ENCODE peak calls at places on chromosomes 6 and 20, in eight cellular contexts. One of them, this sample, is unnamed.

GRCh38 chr6:14435291-14435690 is 317.7 kb downstream of the CD83 start:
- DNase-seq in CD4-positive, alpha-beta T cell: no peak
- DNase-seq in brain microvascular endothelial cell: no peak
- DNase-seq in aorta: no peak
- DNase-seq in right cardiac atrium: no peak
- DNase-seq in left lung: no peak
- DNase-seq in HL-60: no peak
- DNase-seq in GM23248: no peak
- DNase-seq in this sample: no peak

GRCh38 chr6:117547688-117548621 is 54.4 kb downstream of the GOPC start:
- DNase-seq in left lung: peak; percentile 76
- DNase-seq in CD4-positive, alpha-beta T cell: peak; percentile 33
- DNase-seq in aorta: peak; percentile 81
- DNase-seq in GM23248: no peak
- DNase-seq in brain microvascular endothelial cell: peak; percentile 35
- DNase-seq in HL-60: no peak
- DNase-seq in right cardiac atrium: peak; percentile 87
- DNase-seq in this sample: no peak

GRCh38 chr6:146410851-146411595 is 132.6 kb upstream of the RAB32 start:
- DNase-seq in brain microvascular endothelial cell: no peak
- DNase-seq in HL-60: no peak
- DNase-seq in left lung: no peak
- DNase-seq in CD4-positive, alpha-beta T cell: no peak
- DNase-seq in GM23248: no peak
- DNase-seq in aorta: no peak
- DNase-seq in right cardiac atrium: no peak
- DNase-seq in this sample: peak; percentile 29

GRCh38 chr6:107715523-107716321 is 108.4 kb downstream of the SCML4 start:
- DNase-seq in left lung: no peak
- DNase-seq in aorta: no peak
- DNase-seq in CD4-positive, alpha-beta T cell: no peak
- DNase-seq in right cardiac atrium: no peak
- DNase-seq in HL-60: no peak
- DNase-seq in brain microvascular endothelial cell: no peak
- DNase-seq in GM23248: no peak
- DNase-seq in this sample: no peak

GRCh38 chr6:22708469-22708868 is 139.1 kb downstream of the HDGFL1 start:
- DNase-seq in HL-60: no peak
- DNase-seq in aorta: no peak
- DNase-seq in left lung: no peak
- DNase-seq in brain microvascular endothelial cell: no peak
- DNase-seq in right cardiac atrium: no peak
- DNase-seq in GM23248: no peak
- DNase-seq in CD4-positive, alpha-beta T cell: no peak
- DNase-seq in this sample: no peak

GRCh38 chr6:20706293-20707165 is 172.3 kb downstream of the CDKAL1 start:
- DNase-seq in right cardiac atrium: no peak
- DNase-seq in left lung: no peak
- DNase-seq in GM23248: peak; percentile 20
- DNase-seq in brain microvascular endothelial cell: no peak
- DNase-seq in HL-60: no peak
- DNase-seq in aorta: no peak
- DNase-seq in CD4-positive, alpha-beta T cell: no peak
- DNase-seq in this sample: no peak

GRCh38 chr6:6191909-6192308 is 128.6 kb downstream of the F13A1 start:
- DNase-seq in aorta: no peak
- DNase-seq in HL-60: no peak
- DNase-seq in left lung: no peak
- DNase-seq in right cardiac atrium: no peak
- DNase-seq in brain microvascular endothelial cell: no peak
- DNase-seq in GM23248: no peak
- DNase-seq in CD4-positive, alpha-beta T cell: no peak
- DNase-seq in this sample: no peak

GRCh38 chr6:169881976-169882375 is 130.6 kb downstream of the ERMARD start:
- DNase-seq in right cardiac atrium: no peak
- DNase-seq in HL-60: no peak
- DNase-seq in GM23248: no peak
- DNase-seq in brain microvascular endothelial cell: no peak
- DNase-seq in left lung: no peak
- DNase-seq in CD4-positive, alpha-beta T cell: no peak
- DNase-seq in aorta: no peak
- DNase-seq in this sample: no peak

GRCh38 chr6:119446623-119447008 is 97.1 kb upstream of the MAN1A1 start:
- DNase-seq in CD4-positive, alpha-beta T cell: no peak
- DNase-seq in aorta: peak; percentile 54
- DNase-seq in right cardiac atrium: no peak
- DNase-seq in GM23248: peak; percentile 51
- DNase-seq in left lung: no peak
- DNase-seq in brain microvascular endothelial cell: peak; percentile 63
- DNase-seq in HL-60: no peak
- DNase-seq in this sample: peak; percentile 26

GRCh38 chr20:11861479-11861878 is 56.2 kb upstream of the BTBD3 start:
- DNase-seq in right cardiac atrium: no peak
- DNase-seq in GM23248: no peak
- DNase-seq in CD4-positive, alpha-beta T cell: no peak
- DNase-seq in HL-60: no peak
- DNase-seq in brain microvascular endothelial cell: no peak
- DNase-seq in aorta: no peak
- DNase-seq in left lung: no peak
- DNase-seq in this sample: no peak

GRCh38 chr6:34391023-34391485 is 1.4 kb downstream of the NUDT3 start:
- DNase-seq in CD4-positive, alpha-beta T cell: no peak
- DNase-seq in GM23248: peak; percentile 83
- DNase-seq in right cardiac atrium: no peak
- DNase-seq in brain microvascular endothelial cell: peak; percentile 25
- DNase-seq in aorta: peak; percentile 59
- DNase-seq in HL-60: peak; percentile 70
- DNase-seq in left lung: no peak
- DNase-seq in this sample: no peak

GRCh38 chr6:33620584-33621395 is at the start of gene ITPR3:
- DNase-seq in brain microvascular endothelial cell: no peak
- DNase-seq in aorta: peak; percentile 60
- DNase-seq in GM23248: peak; percentile 72
- DNase-seq in CD4-positive, alpha-beta T cell: peak; percentile 69
- DNase-seq in HL-60: peak; percentile 17
- DNase-seq in right cardiac atrium: peak; percentile 85
- DNase-seq in left lung: peak; percentile 86
- DNase-seq in this sample: no peak

GRCh38 chr20:45593498-45593897 is 14.4 kb upstream of the WFDC8 start:
- DNase-seq in GM23248: no peak
- DNase-seq in left lung: no peak
- DNase-seq in aorta: no peak
- DNase-seq in right cardiac atrium: no peak
- DNase-seq in HL-60: no peak
- DNase-seq in brain microvascular endothelial cell: no peak
- DNase-seq in CD4-positive, alpha-beta T cell: no peak
- DNase-seq in this sample: no peak

GRCh38 chr20:36493801-36494114 is 47.6 kb upstream of the MYL9 start:
- DNase-seq in left lung: no peak
- DNase-seq in GM23248: peak; percentile 98
- DNase-seq in right cardiac atrium: peak; percentile 89
- DNase-seq in CD4-positive, alpha-beta T cell: no peak
- DNase-seq in aorta: peak; percentile 81
- DNase-seq in brain microvascular endothelial cell: peak; percentile 52
- DNase-seq in HL-60: no peak
- DNase-seq in this sample: peak; percentile 16

GRCh38 chr6:157535354-157536217 is 154.6 kb downstream of the ZDHHC14 start:
- DNase-seq in left lung: no peak
- DNase-seq in aorta: no peak
- DNase-seq in GM23248: peak; percentile 77
- DNase-seq in brain microvascular endothelial cell: peak; percentile 11
- DNase-seq in HL-60: peak; percentile 77
- DNase-seq in right cardiac atrium: no peak
- DNase-seq in CD4-positive, alpha-beta T cell: no peak
- DNase-seq in this sample: peak; percentile 39

GRCh38 chr6:16494781-16495180 is 256.4 kb downstream of the GMPR start:
- DNase-seq in HL-60: peak; percentile 57
- DNase-seq in CD4-positive, alpha-beta T cell: no peak
- DNase-seq in GM23248: no peak
- DNase-seq in brain microvascular endothelial cell: no peak
- DNase-seq in right cardiac atrium: no peak
- DNase-seq in aorta: no peak
- DNase-seq in left lung: no peak
- DNase-seq in this sample: no peak

GRCh38 chr20:63740070-63740500 is 509 bp downstream of the SLC2A4RG start:
- DNase-seq in right cardiac atrium: peak; percentile 88
- DNase-seq in brain microvascular endothelial cell: no peak
- DNase-seq in CD4-positive, alpha-beta T cell: peak; percentile 42
- DNase-seq in aorta: peak; percentile 73
- DNase-seq in GM23248: peak; percentile 66
- DNase-seq in left lung: peak; percentile 86
- DNase-seq in HL-60: peak; percentile 38
- DNase-seq in this sample: no peak

GRCh38 chr6:34934516-34934915 is 45.5 kb downstream of the ANKS1A start:
- DNase-seq in CD4-positive, alpha-beta T cell: no peak
- DNase-seq in GM23248: no peak
- DNase-seq in aorta: peak; percentile 90
- DNase-seq in HL-60: no peak
- DNase-seq in brain microvascular endothelial cell: no peak
- DNase-seq in right cardiac atrium: peak; percentile 92
- DNase-seq in left lung: no peak
- DNase-seq in this sample: no peak

GRCh38 chr20:36768768-36769430 is 4.7 kb downstream of the DSN1 start:
- DNase-seq in aorta: no peak
- DNase-seq in right cardiac atrium: no peak
- DNase-seq in brain microvascular endothelial cell: no peak
- DNase-seq in left lung: no peak
- DNase-seq in GM23248: peak; percentile 67
- DNase-seq in HL-60: no peak
- DNase-seq in CD4-positive, alpha-beta T cell: no peak
- DNase-seq in this sample: no peak

GRCh38 chr20:63782051-63782471 is 42.5 kb downstream of the SLC2A4RG start:
- DNase-seq in GM23248: no peak
- DNase-seq in left lung: peak; percentile 45
- DNase-seq in brain microvascular endothelial cell: no peak
- DNase-seq in right cardiac atrium: peak; percentile 24
- DNase-seq in aorta: no peak
- DNase-seq in HL-60: peak; percentile 31
- DNase-seq in CD4-positive, alpha-beta T cell: peak; percentile 24
- DNase-seq in this sample: no peak

GRCh38 chr6:69816569-69816968 is 19.8 kb upstream of the LMBRD1 start:
- DNase-seq in brain microvascular endothelial cell: no peak
- DNase-seq in aorta: no peak
- DNase-seq in HL-60: no peak
- DNase-seq in left lung: no peak
- DNase-seq in GM23248: no peak
- DNase-seq in CD4-positive, alpha-beta T cell: no peak
- DNase-seq in right cardiac atrium: no peak
- DNase-seq in this sample: no peak

GRCh38 chr6:13234130-13234529 is 94.2 kb downstream of the TBC1D7 start:
- DNase-seq in CD4-positive, alpha-beta T cell: no peak
- DNase-seq in left lung: no peak
- DNase-seq in GM23248: peak; percentile 58
- DNase-seq in aorta: no peak
- DNase-seq in HL-60: no peak
- DNase-seq in right cardiac atrium: no peak
- DNase-seq in brain microvascular endothelial cell: no peak
- DNase-seq in this sample: no peak

GRCh38 chr6:104640761-104641160 is 219.0 kb downstream of the HACE1 start:
- DNase-seq in aorta: no peak
- DNase-seq in GM23248: no peak
- DNase-seq in CD4-positive, alpha-beta T cell: no peak
- DNase-seq in brain microvascular endothelial cell: no peak
- DNase-seq in right cardiac atrium: no peak
- DNase-seq in left lung: no peak
- DNase-seq in HL-60: no peak
- DNase-seq in this sample: no peak

GRCh38 chr6:96923871-96924493 is 546 bp upstream of the KLHL32 start:
- DNase-seq in CD4-positive, alpha-beta T cell: peak; percentile 1
- DNase-seq in left lung: no peak
- DNase-seq in brain microvascular endothelial cell: no peak
- DNase-seq in GM23248: peak; percentile 3
- DNase-seq in aorta: no peak
- DNase-seq in right cardiac atrium: no peak
- DNase-seq in HL-60: no peak
- DNase-seq in this sample: no peak

GRCh38 chr6:2231438-2231837 is 14.0 kb downstream of the GMDS start:
- DNase-seq in HL-60: no peak
- DNase-seq in brain microvascular endothelial cell: no peak
- DNase-seq in left lung: no peak
- DNase-seq in GM23248: no peak
- DNase-seq in CD4-positive, alpha-beta T cell: no peak
- DNase-seq in right cardiac atrium: no peak
- DNase-seq in aorta: no peak
- DNase-seq in this sample: no peak

GRCh38 chr6:135291288-135292116 is 110.4 kb downstream of the MYB start:
- DNase-seq in brain microvascular endothelial cell: peak; percentile 61
- DNase-seq in GM23248: peak; percentile 7
- DNase-seq in right cardiac atrium: no peak
- DNase-seq in left lung: no peak
- DNase-seq in HL-60: no peak
- DNase-seq in CD4-positive, alpha-beta T cell: no peak
- DNase-seq in aorta: no peak
- DNase-seq in this sample: no peak

GRCh38 chr20:56690531-56691175 is 61.5 kb downstream of the TFAP2C start:
- DNase-seq in GM23248: no peak
- DNase-seq in aorta: no peak
- DNase-seq in right cardiac atrium: no peak
- DNase-seq in CD4-positive, alpha-beta T cell: no peak
- DNase-seq in brain microvascular endothelial cell: no peak
- DNase-seq in HL-60: no peak
- DNase-seq in left lung: no peak
- DNase-seq in this sample: no peak

GRCh38 chr20:17955302-17955701 is 13.3 kb downstream of the SNX5 start:
- DNase-seq in right cardiac atrium: no peak
- DNase-seq in brain microvascular endothelial cell: peak; percentile 40
- DNase-seq in aorta: no peak
- DNase-seq in GM23248: no peak
- DNase-seq in HL-60: no peak
- DNase-seq in CD4-positive, alpha-beta T cell: no peak
- DNase-seq in left lung: no peak
- DNase-seq in this sample: no peak
- H3K27ac ChIP-seq in right cardiac atrium: no peak overlapping the region
- H3K27ac ChIP-seq in brain microvascular endothelial cell: peak overlapping the region; percentile 40
- H3K27ac ChIP-seq in aorta: no peak overlapping the region
- H3K27ac ChIP-seq in GM23248: peak overlapping the region; percentile 15
- H3K27ac ChIP-seq in HL-60: peak overlapping the region; percentile 17
- H3K27ac ChIP-seq in CD4-positive, alpha-beta T cell: no peak overlapping the region
- H3K27ac ChIP-seq in left lung: peak overlapping the region; percentile 57
- H3K27ac ChIP-seq in this sample: no peak overlapping the region

GRCh38 chr6:44495036-44495901 is 107.8 kb downstream of the CDC5L start:
- DNase-seq in brain microvascular endothelial cell: no peak
- DNase-seq in CD4-positive, alpha-beta T cell: no peak
- DNase-seq in aorta: no peak
- DNase-seq in GM23248: no peak
- DNase-seq in right cardiac atrium: no peak
- DNase-seq in HL-60: no peak
- DNase-seq in left lung: no peak
- DNase-seq in this sample: no peak
- H3K27ac ChIP-seq in brain microvascular endothelial cell: no peak overlapping the region
- H3K27ac ChIP-seq in CD4-positive, alpha-beta T cell: no peak overlapping the region
- H3K27ac ChIP-seq in aorta: no peak overlapping the region
- H3K27ac ChIP-seq in GM23248: no peak overlapping the region
- H3K27ac ChIP-seq in right cardiac atrium: no peak overlapping the region
- H3K27ac ChIP-seq in HL-60: no peak overlapping the region
- H3K27ac ChIP-seq in left lung: no peak overlapping the region
- H3K27ac ChIP-seq in this sample: no peak overlapping the region

GRCh38 chr6:17583811-17584210 is 16.3 kb upstream of the FAM8A1 start:
- DNase-seq in aorta: no peak
- DNase-seq in GM23248: peak; percentile 75
- DNase-seq in brain microvascular endothelial cell: peak; percentile 72
- DNase-seq in CD4-positive, alpha-beta T cell: no peak
- DNase-seq in right cardiac atrium: no peak
- DNase-seq in left lung: no peak
- DNase-seq in HL-60: no peak
- DNase-seq in this sample: no peak
- H3K27ac ChIP-seq in aorta: peak overlapping the region; percentile 39
- H3K27ac ChIP-seq in GM23248: peak overlapping the region; percentile 72
- H3K27ac ChIP-seq in brain microvascular endothelial cell: peak overlapping the region; percentile 73
- H3K27ac ChIP-seq in CD4-positive, alpha-beta T cell: no peak overlapping the region
- H3K27ac ChIP-seq in right cardiac atrium: peak overlapping the region; percentile 74
- H3K27ac ChIP-seq in left lung: no peak overlapping the region
- H3K27ac ChIP-seq in HL-60: no peak overlapping the region
- H3K27ac ChIP-seq in this sample: no peak overlapping the region

GRCh38 chr6:38146658-38147027 is 327.1 kb downstream of the ZFAND3 start:
- DNase-seq in CD4-positive, alpha-beta T cell: no peak
- DNase-seq in brain microvascular endothelial cell: no peak
- DNase-seq in left lung: no peak
- DNase-seq in HL-60: no peak
- DNase-seq in aorta: no peak
- DNase-seq in GM23248: no peak
- DNase-seq in right cardiac atrium: no peak
- DNase-seq in this sample: no peak
- H3K27ac ChIP-seq in CD4-positive, alpha-beta T cell: no peak overlapping the region
- H3K27ac ChIP-seq in brain microvascular endothelial cell: no peak overlapping the region
- H3K27ac ChIP-seq in left lung: no peak overlapping the region
- H3K27ac ChIP-seq in HL-60: no peak overlapping the region
- H3K27ac ChIP-seq in aorta: no peak overlapping the region
- H3K27ac ChIP-seq in GM23248: no peak overlapping the region
- H3K27ac ChIP-seq in right cardiac atrium: no peak overlapping the region
- H3K27ac ChIP-seq in this sample: no peak overlapping the region

This sample was measured in epithelial cell of prostate.